ENCODE peak calls at places on chromosomes 13 and 19, in seven cellular contexts. T, Y, F, C, L, Q and B are unnamed samples. For H3K4me1, H3K79me2 and H3K9me2, the result is how much of the 10 kb centered on the place peaks cover.

GRCh38 chr19:34404109-34404909 is at the start of gene PDCD2L:
- DNase-seq in L (peak), Y (peak), T (peak), C (peak), Q (peak), F (peak), B (peak)

GRCh38 chr13:106101201-106101600 is 434.3 kb downstream of the EFNB2 start:
- DNase-seq in L (no peak), Y (no peak), Q (no peak), F (no peak), C (no peak), T (no peak), B (peak)

GRCh38 chr13:47798906-47799305 is 202.2 kb downstream of the SUCLA2 start:
- DNase-seq in Q (no peak), T (no peak), Y (no peak), L (peak), C (peak), F (peak), B (peak)

GRCh38 chr19:12140545-12141404 is 625 bp upstream of the ZNF20 start:
- DNase-seq in Y (peak), T (peak), Q (peak), L (peak), F (peak), C (peak), B (peak)

GRCh38 chr19:30437869-30438268 is 65.7 kb downstream of the ZNF536 start:
- DNase-seq in F (no peak), C (peak), T (no peak), Y (no peak), Q (no peak), L (peak), B (no peak)

GRCh38 chr19:1027953-1028902 is 1.8 kb downstream of the CNN2 start:
- DNase-seq in T (peak), L (peak), Q (peak), Y (peak), F (peak), C (peak), B (peak)

GRCh38 chr19:45250832-45251451 is at the start of gene MARK4:
- DNase-seq in F (peak), C (peak), Y (peak), Q (peak), T (peak), L (peak), B (peak)

GRCh38 chr19:49887037-49887652 is 9.5 kb downstream of the IL4I1 start:
- DNase-seq in L (no peak), C (no peak), T (no peak), F (no peak), Y (no peak), Q (no peak), B (no peak)

GRCh38 chr19:4115050-4115817 is 8.7 kb downstream of the MAP2K2 start:
- DNase-seq in Q (no peak), C (no peak), F (no peak), T (no peak), L (peak), Y (peak), B (no peak)

GRCh38 chr13:44884076-44884729 is 105.1 kb downstream of the NUFIP1 start:
- DNase-seq in L (no peak), C (no peak), T (no peak), F (peak), Y (no peak), Q (no peak), B (peak)

GRCh38 chr13:99217461-99218101 is 16.9 kb downstream of the UBAC2 start:
- DNase-seq in Y (no peak), Q (no peak), T (no peak), F (no peak), L (no peak), C (no peak), B (no peak)

GRCh38 chr13:49314344-49314882 is 66.7 kb downstream of the CDADC1 start:
- DNase-seq in T (peak), Y (no peak), Q (no peak), L (no peak), F (peak), C (no peak), B (peak)

GRCh38 chr13:28819748-28820098 is 416 bp upstream of the MTUS2 start:
- DNase-seq in C (peak), Y (no peak), T (no peak), F (peak), L (peak), Q (peak), B (peak)

GRCh38 chr13:36819811-36820140 is 754 bp downstream of the RFXAP start:
- DNase-seq in T (no peak), C (peak), L (peak), Q (peak), Y (no peak), F (peak), B (peak)

GRCh38 chr13:98775844-98776598 is 23.5 kb upstream of the SLC15A1 start:
- DNase-seq in T (peak), L (no peak), Y (no peak), Q (peak), C (no peak), F (peak), B (peak)

GRCh38 chr13:53379485-53379884 is 350.9 kb downstream of the OLFM4 start:
- DNase-seq in Y (no peak), T (no peak), Q (no peak), L (no peak), C (no peak), F (no peak), B (no peak)

GRCh38 chr13:45781553-45782326 is 69.8 kb downstream of the SIAH3 start:
- DNase-seq in Q (no peak), C (no peak), F (peak), Y (no peak), L (peak), T (no peak), B (peak)

GRCh38 chr19:45814851-45815481 is at the start of gene RSPH6A:
- DNase-seq in L (no peak), Q (no peak), T (no peak), F (no peak), C (peak), Y (no peak), B (no peak)

GRCh38 chr19:19554074-19555023 is 16.3 kb downstream of the CILP2 start:
- DNase-seq in F (peak), L (peak), C (peak), T (no peak), Y (peak), Q (peak), B (peak)

GRCh38 chr13:21971662-21972635 is 301.1 kb downstream of the FGF9 start:
- DNase-seq in Q (no peak), T (no peak), Y (no peak), C (no peak), L (no peak), F (peak), B (no peak)

GRCh38 chr19:34676697-34677385 is at the start of gene SCGB2B2:
- DNase-seq in Y (peak), T (peak), L (no peak), F (no peak), Q (no peak), C (peak), B (peak)

GRCh38 chr13:69319659-69320058 is 788.0 kb upstream of the ATXN8OS start:
- DNase-seq in Y (no peak), T (no peak), L (no peak), Q (no peak), F (no peak), C (no peak), B (no peak)

GRCh38 chr13:40640845-40641458 is 25.5 kb downstream of the FOXO1 start:
- DNase-seq in C (no peak), Y (no peak), L (no peak), Q (no peak), T (no peak), F (no peak), B (peak)

GRCh38 chr19:3028305-3029069 is 593 bp downstream of the TLE2 start:
- DNase-seq in C (peak), T (no peak), L (no peak), F (no peak), Q (peak), Y (no peak), B (no peak)

GRCh38 chr19:16660763-16661479 is at the start of gene TMEM38A:
- DNase-seq in F (peak), T (no peak), Y (peak), C (peak), L (peak), Q (peak), B (peak)

GRCh38 chr13:32426981-32427851 is 714 bp downstream of the N4BP2L1 start:
- DNase-seq in Y (peak), C (peak), L (peak), F (peak), T (no peak), Q (peak), B (no peak)

GRCh38 chr19:31555634-31556215 is 206.5 kb upstream of the TSHZ3 start:
- DNase-seq in L (no peak), Q (peak), C (no peak), F (peak), T (no peak), Y (no peak), B (no peak)

GRCh38 chr19:4582980-4583842 is 23.7 kb upstream of the SEMA6B start:
- DNase-seq in L (no peak), C (no peak), Y (no peak), T (no peak), F (no peak), Q (no peak), B (peak)

GRCh38 chr13:106986687-106987434 is 418.9 kb upstream of the ARGLU1 start:
- DNase-seq in L (no peak), C (no peak), F (no peak), T (no peak), Y (no peak), Q (peak), B (no peak)

GRCh38 chr13:51453959-51454703 is 1.3 kb upstream of the INTS6 start:
- DNase-seq in Q (peak), Y (peak), T (no peak), C (peak), F (peak), L (no peak), B (peak)

GRCh38 chr13:44819245-44819644 is 170.0 kb downstream of the NUFIP1 start:
- DNase-seq in Q (peak), C (no peak), F (peak), Y (no peak), L (peak), T (peak), B (peak)

GRCh38 chr19:28294395-28294794 is 918.6 kb downstream of the UQCRFS1 start:
- DNase-seq in C (no peak), T (no peak), F (peak), L (no peak), Q (no peak), Y (no peak), B (no peak)

DNA sequence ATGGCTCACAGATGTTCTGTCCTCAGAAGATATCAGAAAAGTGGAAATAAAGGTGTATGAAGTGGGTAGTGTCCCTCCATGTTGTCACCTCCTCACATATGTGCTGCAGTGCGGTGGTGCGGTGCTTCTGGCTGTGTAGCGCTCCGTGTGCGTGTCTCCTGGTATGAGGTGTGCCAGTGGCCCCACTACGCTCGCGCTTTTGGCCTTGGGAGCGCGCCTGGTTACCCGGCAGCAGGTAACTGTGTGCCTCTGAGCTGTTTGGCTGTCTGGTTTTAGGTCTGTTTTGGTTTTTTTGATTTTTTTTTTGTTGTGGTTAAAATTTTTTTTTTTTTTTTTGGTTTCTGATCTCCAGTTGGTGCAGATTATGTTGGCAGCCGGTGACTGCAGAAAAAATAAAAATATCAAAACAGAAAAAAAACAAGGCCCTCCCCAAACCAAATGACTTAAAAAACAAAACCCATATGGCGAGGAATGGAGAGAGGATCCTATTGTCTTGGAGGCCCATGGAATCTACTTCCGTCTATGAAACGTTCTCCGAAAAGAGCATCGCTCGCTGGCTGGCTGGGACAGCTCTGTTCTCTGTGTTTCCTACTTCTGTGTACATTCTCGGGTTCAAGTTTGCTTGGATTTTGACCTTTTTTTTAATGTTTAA is 7.9 kb downstream of the HNRNPL start:
- DNase-seq in Y (no peak), F (no peak), L (peak), T (no peak), C (no peak), Q (no peak), B (no peak)
- H3K4me1 ChIP-seq in Y (under half), F (under half), L (under half), T (under half), C (under half), Q (under half), B (under half)

GRCh38 chr19:10730932-10731331 is 13.1 kb downstream of the DNM2 start:
- DNase-seq in Q (no peak), Y (no peak), T (no peak), L (no peak), C (no peak), F (no peak), B (no peak)
- H3K79me2 ChIP-seq in Q (half or more), Y (half or more), T (half or more), L (half or more), C (half or more), F (half or more), B (half or more)

DNA sequence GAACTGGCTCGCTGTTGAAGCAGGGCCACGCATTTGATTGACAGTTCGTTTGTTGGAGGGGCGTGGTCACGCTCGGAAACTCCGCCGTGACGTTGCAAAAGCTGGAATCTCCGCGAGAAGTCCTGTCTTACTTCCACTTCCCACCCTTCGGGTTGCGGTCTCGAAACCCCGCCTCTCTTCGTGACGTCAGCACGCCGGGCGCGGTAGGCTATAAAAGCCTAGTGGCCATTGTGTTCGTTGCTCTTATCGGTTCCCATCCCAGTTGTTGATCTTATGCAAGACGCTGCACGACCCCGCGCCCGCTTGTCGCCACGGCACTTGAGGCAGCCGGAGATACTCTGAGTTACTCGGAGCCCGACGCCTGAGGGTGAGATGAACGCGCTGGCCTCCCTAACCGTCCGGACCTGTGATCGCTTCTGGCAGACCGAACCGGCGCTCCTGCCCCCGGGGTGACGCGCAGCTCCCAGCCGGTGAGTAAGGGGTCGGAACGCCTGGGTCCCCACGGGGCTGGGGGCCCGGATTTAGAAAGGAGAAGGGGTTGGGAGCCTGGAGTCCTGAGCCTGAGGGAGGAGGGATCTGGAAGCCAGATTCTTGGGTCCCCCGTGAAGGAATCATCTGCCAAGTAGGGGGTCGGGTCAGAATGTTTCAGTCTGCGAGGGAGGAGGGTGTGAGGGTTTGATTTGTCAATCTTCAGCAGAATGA is at the start of gene PPP1R15A:
- DNase-seq in C (peak), Y (peak), T (peak), F (peak), L (peak), Q (peak), B (peak)
- H3K9me2 ChIP-seq in C (under half), Y (under half), T (under half), F (under half), L (under half), Q (under half), B (under half)

DNA sequence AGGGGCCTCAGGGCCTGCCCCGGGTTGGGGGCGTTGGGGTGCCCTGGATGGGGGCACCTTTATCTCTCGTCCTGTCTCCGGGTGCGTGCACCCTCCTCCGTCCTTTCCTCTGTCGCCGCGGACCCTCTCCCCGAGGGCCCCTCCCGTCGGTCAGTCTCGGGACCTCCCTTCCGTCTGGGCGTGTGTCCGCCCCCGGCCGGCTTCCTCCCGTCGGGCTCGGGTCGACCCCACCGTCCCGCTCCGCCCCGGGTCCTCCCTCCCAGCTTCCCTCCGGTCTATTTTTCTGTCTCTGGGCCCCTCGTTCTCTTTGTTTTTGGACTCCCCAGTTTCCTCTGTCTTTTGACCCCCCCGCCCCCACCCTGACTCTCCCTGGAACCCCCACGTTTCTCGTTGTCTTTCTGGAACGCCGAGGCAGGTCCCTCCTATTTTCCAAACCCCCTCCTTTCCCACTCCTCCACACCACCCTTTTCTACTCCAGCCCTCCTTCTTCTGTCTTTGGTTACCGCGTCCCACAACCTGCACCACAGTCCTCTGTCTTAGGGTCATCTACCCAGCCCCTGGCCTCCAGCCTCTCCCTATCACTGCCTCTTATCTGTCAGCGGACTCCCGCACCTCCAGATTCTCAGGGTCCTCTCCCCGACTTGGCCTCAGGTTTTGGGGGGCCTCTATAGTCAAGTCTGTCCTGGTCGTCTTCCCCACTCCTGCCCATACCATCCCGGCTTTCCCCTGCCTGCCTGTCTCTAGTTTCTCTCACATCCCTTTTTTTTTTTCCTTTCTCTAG is 757 bp downstream of the EGLN2 start:
- DNase-seq in T (no peak), Q (peak), C (peak), F (peak), L (peak), Y (peak), B (no peak)
- H3K4me1 ChIP-seq in T (under half), Q (half or more), C (under half), F (under half), L (half or more), Y (half or more), B (under half)

DNA sequence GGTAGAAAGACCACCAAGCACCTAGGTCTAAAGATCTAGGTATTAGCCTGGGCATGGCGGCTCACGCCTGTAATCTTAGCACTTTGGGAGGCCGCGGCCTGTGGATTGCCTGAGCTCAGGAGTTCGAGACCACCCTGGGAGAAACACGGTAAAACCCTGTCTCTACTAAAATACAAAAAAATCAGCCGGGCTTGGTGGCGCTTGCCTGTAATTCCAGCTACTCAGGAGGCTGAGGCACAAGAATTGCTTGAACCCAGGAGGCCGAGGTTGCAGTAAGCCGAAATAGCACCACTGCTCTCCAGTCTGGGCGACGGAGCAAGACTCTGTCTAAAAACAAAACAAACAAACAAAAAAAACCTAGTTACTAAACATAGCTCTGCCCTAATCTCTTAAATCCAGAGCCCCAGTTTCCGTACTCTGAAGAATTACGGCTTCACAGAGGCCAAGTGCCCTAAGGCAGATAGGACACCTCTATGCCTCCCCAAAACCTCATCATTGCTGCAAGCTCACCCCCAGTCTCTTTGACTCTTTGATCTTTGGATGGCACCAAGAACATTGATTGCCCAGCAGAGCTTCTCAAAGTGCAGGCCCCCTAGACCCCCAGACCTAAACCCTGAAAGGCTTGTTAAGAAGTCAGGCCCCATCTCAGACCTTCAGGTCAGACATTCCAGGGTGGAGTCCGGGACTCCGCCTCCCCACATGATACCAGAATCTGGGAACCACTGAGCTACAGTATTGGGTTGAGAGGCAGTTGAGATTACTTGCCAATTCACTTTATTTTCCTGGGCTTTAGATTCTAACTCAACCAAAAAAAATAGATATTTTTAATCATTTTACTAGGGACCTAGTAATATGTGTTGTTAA is 2.8 kb downstream of the COL4A2 start:
- DNase-seq in L (no peak), Q (no peak), Y (no peak), T (no peak), C (no peak), F (no peak), B (no peak)
- H3K79me2 ChIP-seq in L (under half), Q (half or more), Y (under half), T (under half), C (half or more), F (half or more), B (half or more)

GRCh38 chr19:55354698-55355212 is at the start of gene COX6B2:
- DNase-seq in Y (no peak), Q (no peak), F (no peak), L (no peak), T (no peak), C (peak), B (no peak)

GRCh38 chr19:55360902-55361301 is 2.2 kb downstream of the GARIN5B start:
- DNase-seq in F (no peak), L (no peak), Y (no peak), Q (no peak), T (no peak), C (no peak), B (no peak)

GRCh38 chr19:55358943-55359908 is 3.8 kb downstream of the GARIN5B start:
- DNase-seq in C (no peak), F (no peak), Y (no peak), L (no peak), T (no peak), Q (no peak), B (no peak)

GRCh38 chr19:55355213-55355821 is 798 bp upstream of the COX6B2 start:
- DNase-seq in F (no peak), Y (no peak), L (no peak), T (no peak), Q (no peak), C (peak), B (peak)

DNA sequence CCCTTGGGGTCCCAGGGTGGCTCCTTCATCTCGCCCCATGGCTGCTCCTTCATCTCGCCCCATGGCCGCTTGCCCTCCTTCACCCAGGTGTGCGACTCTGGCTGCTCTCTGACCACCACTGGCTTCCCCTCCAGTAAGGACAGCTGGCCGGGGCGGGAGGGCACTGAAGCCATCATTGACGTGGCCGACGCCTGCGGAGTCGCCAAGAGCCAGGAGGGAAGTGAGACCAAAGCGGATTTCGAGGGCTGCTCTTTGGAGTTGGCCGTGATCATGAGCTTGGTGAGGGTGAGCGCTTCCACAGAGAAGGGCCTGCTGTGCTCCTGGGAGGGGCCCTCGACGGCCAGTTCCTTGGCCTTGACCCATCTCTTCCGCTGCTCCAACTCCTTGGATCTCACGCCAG is 4.0 kb upstream of the COX6B2 start:
- DNase-seq in Y (no peak), L (no peak), T (no peak), Q (no peak), C (no peak), F (no peak), B (no peak)
- H3K9me2 ChIP-seq in Y (under half), L (under half), T (under half), Q (under half), C (under half), F (under half), B (under half)